ENCODE peak calls at places on chromosomes 4 and X, in eight cellular contexts. M, Q, V, Z, C, D, S and K are unnamed samples.

GRCh38 chr4:29578329-29578728 is 1141.8 kb upstream of the PCDH7 start:
- DNase-seq in M (no peak), Q (no peak), V (no peak), Z (no peak), C (no peak), D (no peak), S (peak; percentile 11), K (no peak)

GRCh38 chr4:61202638-61203495 is 2.7 kb downstream of the ADGRL3 start:
- DNase-seq in M (no peak), Q (peak; percentile 9), V (no peak), Z (peak; percentile 25), C (peak; percentile 31), D (peak; percentile 61), S (peak; percentile 81), K (no peak)

GRCh38 chr4:158371158-158371557 is 150.5 kb upstream of the RXFP1 start:
- DNase-seq in M (no peak), Q (peak; percentile 73), V (no peak), Z (no peak), C (no peak), D (no peak), S (no peak), K (no peak)

GRCh38 chr4:1380368-1381151 is 25.7 kb downstream of the NKX1-1 start:
- DNase-seq in M (no peak), Q (no peak), V (no peak), Z (no peak), C (peak; percentile 7), D (no peak), S (no peak), K (no peak)

GRCh38 chr4:509374-509676 is 10.3 kb downstream of the PIGG start:
- DNase-seq in M (no peak), Q (no peak), V (no peak), Z (no peak), C (no peak), D (no peak), S (no peak), K (no peak)

GRCh38 chr4:188439641-188440311 is 300.5 kb downstream of the TRIML1 start:
- DNase-seq in M (no peak), Q (no peak), V (no peak), Z (no peak), C (no peak), D (no peak), S (peak; percentile 96), K (no peak)

GRCh38 chrX:13894888-13895564 is 78.1 kb upstream of the GPM6B start:
- DNase-seq in M (no peak), Q (peak; percentile 10), V (no peak), Z (no peak), C (no peak), D (no peak), S (no peak), K (no peak)

GRCh38 chrX:144219035-144219434 is 335.2 kb downstream of the UBE2NL start:
- DNase-seq in M (no peak), Q (no peak), V (no peak), Z (no peak), C (no peak), D (no peak), S (no peak), K (no peak)

GRCh38 chr4:109156346-109156745 is 146.1 kb downstream of the COL25A1 start:
- DNase-seq in M (no peak), Q (no peak), V (no peak), Z (no peak), C (no peak), D (no peak), S (no peak), K (no peak)

GRCh38 chr4:5758741-5759140 is 47.7 kb downstream of the EVC start:
- DNase-seq in M (peak; percentile 70), Q (peak; percentile 100), V (no peak), Z (no peak), C (no peak), D (no peak), S (no peak), K (no peak)

GRCh38 chr4:73589887-73590801 is 30.1 kb downstream of the RASSF6 start:
- DNase-seq in M (no peak), Q (no peak), V (no peak), Z (no peak), C (no peak), D (no peak), S (peak; percentile 84), K (no peak)

GRCh38 chrX:105191878-105192277 is 28.6 kb downstream of the TEX13A start:
- DNase-seq in M (no peak), Q (peak; percentile 36), V (no peak), Z (no peak), C (peak; percentile 35), D (peak; percentile 52), S (peak; percentile 26), K (no peak)

GRCh38 chr4:38788327-38788726 is 5.5 kb upstream of the TLR10 start:
- DNase-seq in M (no peak), Q (peak; percentile 21), V (no peak), Z (no peak), C (no peak), D (no peak), S (no peak), K (no peak)

GRCh38 chr4:159051245-159052071 is 51.4 kb upstream of the RAPGEF2 start:
- DNase-seq in M (no peak), Q (no peak), V (no peak), Z (no peak), C (no peak), D (no peak), S (no peak), K (no peak)

GRCh38 chr4:86403575-86403974 is 43.7 kb upstream of the MAPK10 start:
- DNase-seq in M (no peak), Q (no peak), V (no peak), Z (no peak), C (no peak), D (no peak), S (no peak), K (no peak)

GRCh38 chr4:110396963-110397362 is 79.0 kb upstream of the ENPEP start:
- DNase-seq in M (no peak), Q (no peak), V (no peak), Z (no peak), C (no peak), D (no peak), S (no peak), K (no peak)

GRCh38 chr4:153348006-153348405 is 3.5 kb downstream of the MND1 start:
- DNase-seq in M (no peak), Q (peak; percentile 49), V (no peak), Z (no peak), C (no peak), D (no peak), S (no peak), K (no peak)

GRCh38 chr4:148415500-148415899 is 26.7 kb downstream of the NR3C2 start:
- DNase-seq in M (no peak), Q (peak; percentile 16), V (no peak), Z (no peak), C (no peak), D (no peak), S (no peak), K (no peak)

GRCh38 chrX:19924285-19924684 is 36.9 kb upstream of the SH3KBP1 start:
- DNase-seq in M (no peak), Q (no peak), V (no peak), Z (no peak), C (no peak), D (no peak), S (no peak), K (no peak)

GRCh38 chr4:26196567-26196966 is 124.2 kb upstream of the RBPJ start:
- DNase-seq in M (no peak), Q (no peak), V (no peak), Z (no peak), C (no peak), D (no peak), S (no peak), K (no peak)

GRCh38 chrX:40158036-40158706 is 60.4 kb upstream of the BCOR start:
- DNase-seq in M (peak; percentile 49), Q (peak; percentile 39), V (no peak), Z (no peak), C (peak; percentile 54), D (peak; percentile 79), S (peak; percentile 64), K (no peak)

GRCh38 chr4:82890602-82890912 is 396 bp downstream of the SEC31A start:
- DNase-seq in M (no peak), Q (no peak), V (no peak), Z (no peak), C (no peak), D (no peak), S (no peak), K (no peak)

GRCh38 chr4:60865238-60865637 is 334.9 kb upstream of the ADGRL3 start:
- DNase-seq in M (no peak), Q (peak; percentile 0), V (no peak), Z (no peak), C (no peak), D (no peak), S (peak; percentile 22), K (no peak)

GRCh38 chr4:25128671-25129070 is 31.6 kb downstream of the SEPSECS start:
- DNase-seq in M (no peak), Q (no peak), V (no peak), Z (no peak), C (no peak), D (no peak), S (no peak), K (no peak)

GRCh38 chrX:118904664-118905063 is 69.8 kb upstream of the LONRF3 start:
- DNase-seq in M (no peak), Q (no peak), V (no peak), Z (no peak), C (no peak), D (no peak), S (no peak), K (no peak)

GRCh38 chr4:76641758-76642157 is 206.7 kb downstream of the SHROOM3 start:
- DNase-seq in M (no peak), Q (no peak), V (no peak), Z (no peak), C (no peak), D (no peak), S (peak; percentile 47), K (no peak)

GRCh38 chr4:26268246-26268645 is 52.6 kb upstream of the RBPJ start:
- DNase-seq in M (no peak), Q (no peak), V (no peak), Z (no peak), C (no peak), D (no peak), S (no peak), K (no peak)